ENCODE peak calls at places on chromosome 21, in six cellular contexts. One of them, this sample, is unnamed.

GRCh38 chr21:28687571-28687970 is 305.1 kb downstream of the LTN1 start:
- DNase-seq in amniotic stem cell: no peak
- DNase-seq in occipital lobe: no peak
- DNase-seq in skeletal muscle cell: no peak
- DNase-seq in germinal center: no peak
- DNase-seq in BJ: no peak
- DNase-seq in this sample: no peak

GRCh38 chr21:38322551-38322950 is 65.8 kb downstream of the KCNJ15 start:
- DNase-seq in amniotic stem cell: no peak
- DNase-seq in occipital lobe: no peak
- DNase-seq in skeletal muscle cell: peak
- DNase-seq in germinal center: no peak
- DNase-seq in BJ: no peak
- DNase-seq in this sample: no peak

GRCh38 chr21:39625211-39625895 is 12.6 kb downstream of the B3GALT5 start:
- DNase-seq in amniotic stem cell: no peak
- DNase-seq in occipital lobe: no peak
- DNase-seq in skeletal muscle cell: no peak
- DNase-seq in germinal center: no peak
- DNase-seq in BJ: no peak
- DNase-seq in this sample: no peak

GRCh38 chr21:39633770-39634181 is 21.0 kb downstream of the B3GALT5 start:
- DNase-seq in amniotic stem cell: peak
- DNase-seq in occipital lobe: no peak
- DNase-seq in skeletal muscle cell: peak
- DNase-seq in germinal center: no peak
- DNase-seq in BJ: peak
- DNase-seq in this sample: no peak

GRCh38 chr21:25561668-25562641 is 45.3 kb downstream of the MRPL39 start:
- DNase-seq in amniotic stem cell: peak
- DNase-seq in occipital lobe: no peak
- DNase-seq in skeletal muscle cell: peak
- DNase-seq in germinal center: peak
- DNase-seq in BJ: peak
- DNase-seq in this sample: peak

GRCh38 chr21:39644069-39644468 is 31.3 kb downstream of the B3GALT5 start:
- DNase-seq in amniotic stem cell: no peak
- DNase-seq in occipital lobe: no peak
- DNase-seq in skeletal muscle cell: no peak
- DNase-seq in germinal center: no peak
- DNase-seq in BJ: no peak
- DNase-seq in this sample: no peak

GRCh38 chr21:25963186-25963585 is 207.4 kb downstream of the APP start:
- DNase-seq in amniotic stem cell: no peak
- DNase-seq in occipital lobe: no peak
- DNase-seq in skeletal muscle cell: no peak
- DNase-seq in germinal center: no peak
- DNase-seq in BJ: no peak
- DNase-seq in this sample: no peak

GRCh38 chr21:33378081-33378480 is 25.1 kb upstream of the IFNGR2 start:
- DNase-seq in amniotic stem cell: no peak
- DNase-seq in occipital lobe: no peak
- DNase-seq in skeletal muscle cell: no peak
- DNase-seq in germinal center: no peak
- DNase-seq in BJ: no peak
- DNase-seq in this sample: no peak

GRCh38 chr21:32456497-32456918 is 44.0 kb downstream of the EVA1C start:
- DNase-seq in amniotic stem cell: peak
- DNase-seq in occipital lobe: no peak
- DNase-seq in skeletal muscle cell: no peak
- DNase-seq in germinal center: no peak
- DNase-seq in BJ: peak
- DNase-seq in this sample: no peak

GRCh38 chr21:42533306-42533962 is 19.8 kb downstream of the SLC37A1 start:
- DNase-seq in amniotic stem cell: no peak
- DNase-seq in occipital lobe: no peak
- DNase-seq in skeletal muscle cell: no peak
- DNase-seq in germinal center: no peak
- DNase-seq in BJ: no peak
- DNase-seq in this sample: no peak

GRCh38 chr21:46094401-46095105 is 3.4 kb upstream of the COL6A2 start:
- DNase-seq in amniotic stem cell: no peak
- DNase-seq in occipital lobe: no peak
- DNase-seq in skeletal muscle cell: no peak
- DNase-seq in germinal center: no peak
- DNase-seq in BJ: no peak
- DNase-seq in this sample: no peak

GRCh38 chr21:42959754-42960153 is 14.6 kb upstream of the PKNOX1 start:
- DNase-seq in amniotic stem cell: no peak
- DNase-seq in occipital lobe: no peak
- DNase-seq in skeletal muscle cell: no peak
- DNase-seq in germinal center: no peak
- DNase-seq in BJ: no peak
- DNase-seq in this sample: no peak

GRCh38 chr21:42974832-42975820 is 764 bp downstream of the PKNOX1 start:
- DNase-seq in amniotic stem cell: peak
- DNase-seq in occipital lobe: peak
- DNase-seq in skeletal muscle cell: no peak
- DNase-seq in germinal center: peak
- DNase-seq in BJ: no peak
- DNase-seq in this sample: peak

GRCh38 chr21:39111928-39112327 is 71.3 kb downstream of the PSMG1 start:
- DNase-seq in amniotic stem cell: no peak
- DNase-seq in occipital lobe: no peak
- DNase-seq in skeletal muscle cell: peak
- DNase-seq in germinal center: no peak
- DNase-seq in BJ: no peak
- DNase-seq in this sample: no peak

GRCh38 chr21:37204580-37204979 is 62.6 kb downstream of the VPS26C start:
- DNase-seq in amniotic stem cell: no peak
- DNase-seq in occipital lobe: no peak
- DNase-seq in skeletal muscle cell: no peak
- DNase-seq in germinal center: no peak
- DNase-seq in BJ: no peak
- DNase-seq in this sample: no peak

GRCh38 chr21:20997308-20997632 is 939 bp upstream of the NCAM2 start:
- DNase-seq in amniotic stem cell: no peak
- DNase-seq in occipital lobe: no peak
- DNase-seq in skeletal muscle cell: no peak
- DNase-seq in germinal center: no peak
- DNase-seq in BJ: no peak
- DNase-seq in this sample: no peak

GRCh38 chr21:46188226-46189212 is 4.3 kb upstream of the SPATC1L start:
- DNase-seq in amniotic stem cell: no peak
- DNase-seq in occipital lobe: peak
- DNase-seq in skeletal muscle cell: peak
- DNase-seq in germinal center: no peak
- DNase-seq in BJ: no peak
- DNase-seq in this sample: no peak

GRCh38 chr21:44846485-44847260 is 26.8 kb downstream of the PTTG1IP start:
- DNase-seq in amniotic stem cell: no peak
- DNase-seq in occipital lobe: peak
- DNase-seq in skeletal muscle cell: peak
- DNase-seq in germinal center: peak
- DNase-seq in BJ: no peak
- DNase-seq in this sample: peak

GRCh38 chr21:39204134-39204533 is 20.9 kb upstream of the PSMG1 start:
- DNase-seq in amniotic stem cell: no peak
- DNase-seq in occipital lobe: no peak
- DNase-seq in skeletal muscle cell: no peak
- DNase-seq in germinal center: no peak
- DNase-seq in BJ: no peak
- DNase-seq in this sample: no peak

GRCh38 chr21:32475162-32475812 is 62.8 kb downstream of the EVA1C start:
- DNase-seq in amniotic stem cell: no peak
- DNase-seq in occipital lobe: no peak
- DNase-seq in skeletal muscle cell: no peak
- DNase-seq in germinal center: no peak
- DNase-seq in BJ: peak
- DNase-seq in this sample: no peak

GRCh38 chr21:38787461-38788274 is 18.1 kb upstream of the ETS2 start:
- DNase-seq in amniotic stem cell: no peak
- DNase-seq in occipital lobe: no peak
- DNase-seq in skeletal muscle cell: peak
- DNase-seq in germinal center: no peak
- DNase-seq in BJ: no peak
- DNase-seq in this sample: no peak

GRCh38 chr21:45378258-45378966 is 26.6 kb upstream of the COL18A1 start:
- DNase-seq in amniotic stem cell: peak
- DNase-seq in occipital lobe: no peak
- DNase-seq in skeletal muscle cell: no peak
- DNase-seq in germinal center: no peak
- DNase-seq in BJ: peak
- DNase-seq in this sample: no peak

GRCh38 chr21:41251961-41252642 is 64.5 kb upstream of the FAM3B start:
- DNase-seq in amniotic stem cell: no peak
- DNase-seq in occipital lobe: no peak
- DNase-seq in skeletal muscle cell: no peak
- DNase-seq in germinal center: no peak
- DNase-seq in BJ: no peak
- DNase-seq in this sample: no peak

GRCh38 chr21:43277481-43278351 is 108.9 kb downstream of the CRYAA start:
- DNase-seq in amniotic stem cell: no peak
- DNase-seq in occipital lobe: no peak
- DNase-seq in skeletal muscle cell: no peak
- DNase-seq in germinal center: no peak
- DNase-seq in BJ: no peak
- DNase-seq in this sample: no peak

GRCh38 chr21:46092811-46093667 is 4.9 kb upstream of the COL6A2 start:
- DNase-seq in amniotic stem cell: no peak
- DNase-seq in occipital lobe: no peak
- DNase-seq in skeletal muscle cell: no peak
- DNase-seq in germinal center: no peak
- DNase-seq in BJ: no peak
- DNase-seq in this sample: no peak

GRCh38 chr21:45180289-45180599 is 105.9 kb downstream of the ADARB1 start:
- DNase-seq in amniotic stem cell: no peak
- DNase-seq in occipital lobe: no peak
- DNase-seq in skeletal muscle cell: no peak
- DNase-seq in germinal center: no peak
- DNase-seq in BJ: no peak
- DNase-seq in this sample: no peak

GRCh38 chr21:43361493-43362296 is 65.2 kb downstream of the SIK1 start:
- DNase-seq in amniotic stem cell: no peak
- DNase-seq in occipital lobe: no peak
- DNase-seq in skeletal muscle cell: no peak
- DNase-seq in germinal center: peak
- DNase-seq in BJ: no peak
- DNase-seq in this sample: peak

GRCh38 chr21:41961282-41961701 is 7.5 kb upstream of the C2CD2 start:
- DNase-seq in amniotic stem cell: no peak
- DNase-seq in occipital lobe: no peak
- DNase-seq in skeletal muscle cell: peak
- DNase-seq in germinal center: no peak
- DNase-seq in BJ: no peak
- DNase-seq in this sample: no peak

GRCh38 chr21:42674351-42674940 is 21.0 kb downstream of the PDE9A start:
- DNase-seq in amniotic stem cell: no peak
- DNase-seq in occipital lobe: no peak
- DNase-seq in skeletal muscle cell: peak
- DNase-seq in germinal center: no peak
- DNase-seq in BJ: no peak
- DNase-seq in this sample: no peak

GRCh38 chr21:29233611-29234540 is 64.8 kb upstream of the BACH1 start:
- DNase-seq in amniotic stem cell: no peak
- DNase-seq in occipital lobe: no peak
- DNase-seq in skeletal muscle cell: no peak
- DNase-seq in germinal center: peak
- DNase-seq in BJ: no peak
- DNase-seq in this sample: peak

This sample was measured in GM13977.